ENCODE peak calls at places on chromosomes 2 and 18, in five cellular contexts. S, H, M, R and Z are unnamed samples.

GRCh38 chr2:236302555-236302954 is 38.3 kb upstream of the ASB18 start:
- DNase-seq in S (no peak), H (no peak), R (no peak), M (no peak), Z (no peak)

GRCh38 chr2:112876971-112877361 is 34.0 kb upstream of the IL37 start:
- DNase-seq in M (no peak), H (no peak), S (no peak), R (no peak), Z (no peak)

GRCh38 chr2:112141623-112142001 is 3.4 kb downstream of the FBLN7 start:
- DNase-seq in H (no peak), S (no peak), R (no peak), M (no peak), Z (no peak)

GRCh38 chr2:156340818-156341481 is 8.4 kb upstream of the NR4A2 start:
- DNase-seq in S (peak), H (peak), R (no peak), M (no peak), Z (peak)

GRCh38 chr18:11548367-11548766 is 61.0 kb upstream of the SLC35G4 start:
- DNase-seq in M (no peak), R (no peak), H (no peak), S (no peak), Z (no peak)

GRCh38 chr2:55168221-55169154 is 63.6 kb downstream of the CLHC1 start:
- DNase-seq in R (no peak), M (no peak), H (peak), S (peak), Z (peak)

GRCh38 chr2:96808176-96808837 is 7.8 kb upstream of the CNNM3 start:
- DNase-seq in S (no peak), M (no peak), R (no peak), H (no peak), Z (peak)

GRCh38 chr2:85707304-85707703 is 13.1 kb downstream of the GNLY start:
- DNase-seq in S (no peak), R (peak), M (peak), H (peak), Z (peak)

GRCh38 chr2:36579297-36579664 is 18.7 kb downstream of the FEZ2 start:
- DNase-seq in R (no peak), H (no peak), M (no peak), S (no peak), Z (no peak)

GRCh38 chr18:76953186-76953982 is 131.0 kb downstream of the ZNF236 start:
- DNase-seq in R (no peak), M (no peak), H (no peak), S (peak), Z (peak)

GRCh38 chr18:40006553-40007073 is 1948.4 kb upstream of the PIK3C3 start:
- DNase-seq in M (no peak), R (no peak), H (peak), S (no peak), Z (peak)

GRCh38 chr2:117087565-117088291 is 726.8 kb upstream of the DDX18 start:
- DNase-seq in H (no peak), S (no peak), R (no peak), M (no peak), Z (no peak)

GRCh38 chr18:46920067-46920466 is 2.7 kb downstream of the KATNAL2 start:
- DNase-seq in M (no peak), H (no peak), S (no peak), R (no peak), Z (no peak)

GRCh38 chr2:11330457-11331142 is 13.8 kb downstream of the ROCK2 start:
- DNase-seq in H (no peak), R (no peak), M (no peak), S (no peak), Z (no peak)

GRCh38 chr2:33777791-33778190 is 178.7 kb upstream of the FAM98A start:
- DNase-seq in M (no peak), R (no peak), S (no peak), H (no peak), Z (no peak)

GRCh38 chr18:8750954-8751415 is 45.6 kb downstream of the MTCL1 start:
- DNase-seq in H (no peak), S (no peak), M (peak), R (no peak), Z (no peak)

GRCh38 chr18:35949090-35949489 is 23.4 kb upstream of the RMP24 start:
- DNase-seq in R (no peak), H (no peak), M (no peak), S (no peak), Z (no peak)

GRCh38 chr18:79680100-79680879 is 687 bp downstream of the CTDP1 start:
- DNase-seq in R (no peak), M (no peak), S (no peak), H (peak), Z (peak)

GRCh38 chr2:145184741-145185671 is 665.1 kb upstream of the ZEB2 start:
- DNase-seq in M (no peak), R (no peak), H (no peak), S (no peak), Z (no peak)

GRCh38 chr2:97950329-97951154 is 45.2 kb downstream of the TMEM131 start:
- DNase-seq in S (no peak), R (no peak), M (no peak), H (no peak), Z (no peak)

GRCh38 chr2:19691892-19692291 is 209.9 kb downstream of the TTC32 start:
- DNase-seq in M (no peak), R (no peak), H (no peak), S (no peak), Z (no peak)

GRCh38 chr2:62340981-62341624 is 145.2 kb downstream of the B3GNT2 start:
- DNase-seq in R (no peak), S (no peak), H (peak), M (no peak), Z (no peak)

GRCh38 chr2:62565309-62565908 is 59.4 kb upstream of the TMEM17 start:
- DNase-seq in H (no peak), M (no peak), R (no peak), S (no peak), Z (no peak)

GRCh38 chr2:237878321-237879057 is 19.1 kb downstream of the RAMP1 start:
- DNase-seq in M (no peak), H (no peak), S (no peak), R (no peak), Z (no peak)

GRCh38 chr2:239876241-239876947 is 148.7 kb downstream of the NDUFA10 start:
- DNase-seq in H (no peak), S (peak), M (peak), R (no peak), Z (no peak)

GRCh38 chr2:229775614-229776313 is 61.4 kb upstream of the DNER start:
- DNase-seq in R (no peak), H (no peak), M (no peak), S (no peak), Z (no peak)

GRCh38 chr2:149653831-149654445 is 66.4 kb upstream of the MMADHC start:
- DNase-seq in H (no peak), M (no peak), S (no peak), R (no peak), Z (no peak)

GRCh38 chr2:28583899-28584553 is 88.2 kb downstream of the PLB1 start:
- DNase-seq in S (no peak), H (no peak), R (peak), M (peak), Z (peak)